ENCODE peak calls at places on chromosomes 12 and 14, in five cellular contexts. V is activated CD8-positive, alpha-beta memory T cell treated with anti-CD3 and anti-CD28 coated beads, Interleukin-2, amount 10 ng/mL, durations not matched to agents 7 days and 5 days; R is HFFc6; Z is GM12865; K is EL. S is an unnamed sample.

GRCh38 chr12:59904874-59905521 is 309.2 kb downstream of the SLC16A7 start:
- DNase-seq in R (peak), Z (no peak), K (peak), V (no peak), S (peak)

GRCh38 chr12:124819080-124819479 is 44.6 kb downstream of the SCARB1 start:
- DNase-seq in R (no peak), Z (no peak), K (no peak), V (no peak), S (no peak)

GRCh38 chr14:23984891-23985607 is 3.7 kb upstream of the DHRS4L2 start:
- DNase-seq in K (peak), R (peak), V (no peak), Z (no peak), S (no peak)

GRCh38 chr12:111319600-111320232 is 49.2 kb downstream of the PHETA1 start:
- DNase-seq in Z (no peak), K (no peak), V (no peak), R (no peak), S (no peak)

GRCh38 chr12:49538740-49539403 is at the start of gene KCNH3:
- DNase-seq in Z (peak), R (peak), V (peak), K (peak), S (peak)

GRCh38 chr12:54390668-54391551 is 6.4 kb upstream of the ZNF385A start:
- DNase-seq in V (peak), Z (peak), R (no peak), K (no peak), S (no peak)

GRCh38 chr14:72876710-72877063 is 17.2 kb downstream of the DPF3 start:
- DNase-seq in K (no peak), R (no peak), V (no peak), Z (no peak), S (no peak)

GRCh38 chr14:75016815-75017214 is 14.1 kb downstream of the EIF2B2 start:
- DNase-seq in K (no peak), V (no peak), R (no peak), Z (no peak), S (no peak)

GRCh38 chr12:6361834-6362233 is 13.5 kb downstream of the SCNN1A start:
- DNase-seq in R (no peak), K (peak), V (no peak), Z (no peak), S (no peak)